ENCODE peak calls at places on chromosome 15, in seven cellular contexts. One of them, this sample, is unnamed.

GRCh38 chr15:39624806-39625205 is 43.9 kb downstream of the THBS1 start:
- DNase-seq in IMR-90: peak
- DNase-seq in transverse colon: peak
- DNase-seq in ovary: peak
- DNase-seq in gastrocnemius medialis: peak
- DNase-seq in Peyer's patch: peak
- DNase-seq in K562: no peak
- DNase-seq in this sample: peak

GRCh38 chr15:70401709-70402108 is 304.0 kb upstream of the TLE3 start:
- DNase-seq in Peyer's patch: no peak
- DNase-seq in K562: no peak
- DNase-seq in gastrocnemius medialis: peak
- DNase-seq in ovary: no peak
- DNase-seq in transverse colon: no peak
- DNase-seq in IMR-90: no peak
- DNase-seq in this sample: no peak

GRCh38 chr15:93968773-93969172 is 262.6 kb upstream of the MCTP2 start:
- DNase-seq in ovary: no peak
- DNase-seq in transverse colon: no peak
- DNase-seq in K562: no peak
- DNase-seq in gastrocnemius medialis: no peak
- DNase-seq in IMR-90: no peak
- DNase-seq in Peyer's patch: no peak
- DNase-seq in this sample: no peak

GRCh38 chr15:52337198-52337853 is 41.7 kb upstream of the MYO5C start:
- DNase-seq in IMR-90: peak
- DNase-seq in K562: no peak
- DNase-seq in transverse colon: no peak
- DNase-seq in gastrocnemius medialis: no peak
- DNase-seq in ovary: no peak
- DNase-seq in Peyer's patch: no peak
- DNase-seq in this sample: no peak

GRCh38 chr15:67762610-67763368 is 62.5 kb upstream of the SKOR1 start:
- DNase-seq in IMR-90: peak
- DNase-seq in gastrocnemius medialis: no peak
- DNase-seq in K562: no peak
- DNase-seq in transverse colon: no peak
- DNase-seq in Peyer's patch: no peak
- DNase-seq in ovary: no peak
- DNase-seq in this sample: no peak

GRCh38 chr15:72782993-72783562 is 480 bp downstream of the ADPGK start:
- DNase-seq in gastrocnemius medialis: peak
- DNase-seq in K562: no peak
- DNase-seq in Peyer's patch: peak
- DNase-seq in IMR-90: peak
- DNase-seq in transverse colon: peak
- DNase-seq in ovary: no peak
- DNase-seq in this sample: peak

GRCh38 chr15:48330045-48330840 is 986 bp upstream of the DUT start:
- DNase-seq in ovary: no peak
- DNase-seq in K562: no peak
- DNase-seq in transverse colon: no peak
- DNase-seq in gastrocnemius medialis: no peak
- DNase-seq in Peyer's patch: no peak
- DNase-seq in IMR-90: peak
- DNase-seq in this sample: no peak

GRCh38 chr15:88605507-88606436 is 15.4 kb upstream of the AEN start:
- DNase-seq in transverse colon: no peak
- DNase-seq in IMR-90: peak
- DNase-seq in Peyer's patch: no peak
- DNase-seq in ovary: no peak
- DNase-seq in K562: peak
- DNase-seq in gastrocnemius medialis: no peak
- DNase-seq in this sample: peak

GRCh38 chr15:94584833-94585244 is 353.5 kb downstream of the MCTP2 start:
- DNase-seq in K562: peak
- DNase-seq in transverse colon: no peak
- DNase-seq in gastrocnemius medialis: no peak
- DNase-seq in ovary: peak
- DNase-seq in Peyer's patch: peak
- DNase-seq in IMR-90: no peak
- DNase-seq in this sample: no peak

GRCh38 chr15:44718180-44718926 is 7.0 kb downstream of the B2M start:
- DNase-seq in K562: no peak
- DNase-seq in Peyer's patch: no peak
- DNase-seq in IMR-90: no peak
- DNase-seq in transverse colon: no peak
- DNase-seq in ovary: no peak
- DNase-seq in gastrocnemius medialis: no peak
- DNase-seq in this sample: no peak

GRCh38 chr15:44715142-44715796 is 4.0 kb downstream of the B2M start:
- DNase-seq in gastrocnemius medialis: no peak
- DNase-seq in K562: no peak
- DNase-seq in transverse colon: no peak
- DNase-seq in IMR-90: no peak
- DNase-seq in Peyer's patch: no peak
- DNase-seq in ovary: no peak
- DNase-seq in this sample: no peak

GRCh38 chr15:44716983-44717602 is 5.8 kb downstream of the B2M start:
- DNase-seq in Peyer's patch: no peak
- DNase-seq in K562: no peak
- DNase-seq in gastrocnemius medialis: no peak
- DNase-seq in transverse colon: no peak
- DNase-seq in ovary: no peak
- DNase-seq in IMR-90: no peak
- DNase-seq in this sample: no peak

GRCh38 chr15:44713006-44713966 is 2.0 kb downstream of the B2M start:
- DNase-seq in K562: peak
- DNase-seq in IMR-90: peak
- DNase-seq in ovary: no peak
- DNase-seq in gastrocnemius medialis: no peak
- DNase-seq in Peyer's patch: no peak
- DNase-seq in transverse colon: no peak
- DNase-seq in this sample: no peak

GRCh38 chr15:44715797-44716334 is 4.5 kb downstream of the B2M start:
- DNase-seq in transverse colon: no peak
- DNase-seq in K562: no peak
- DNase-seq in Peyer's patch: no peak
- DNase-seq in IMR-90: no peak
- DNase-seq in ovary: no peak
- DNase-seq in gastrocnemius medialis: no peak
- DNase-seq in this sample: no peak
- TF ChIP-seq POLR2A in transverse colon: no peak
- TF ChIP-seq POLR2A in K562: no peak
- TF ChIP-seq POLR2A in Peyer's patch: no peak
- TF ChIP-seq POLR2A in IMR-90: no peak
- TF ChIP-seq POLR2A in ovary: no peak
- TF ChIP-seq POLR2A in gastrocnemius medialis: no peak
- TF ChIP-seq POLR2A in this sample: no peak

GRCh38 chr15:63497642-63498100 is 6.7 kb upstream of the USP3 start:
- DNase-seq in Peyer's patch: peak
- DNase-seq in K562: no peak
- DNase-seq in IMR-90: no peak
- DNase-seq in ovary: no peak
- DNase-seq in transverse colon: peak
- DNase-seq in gastrocnemius medialis: peak
- DNase-seq in this sample: no peak
- TF ChIP-seq POLR2A in Peyer's patch: no peak
- TF ChIP-seq POLR2A in K562: no peak
- TF ChIP-seq POLR2A in IMR-90: no peak
- TF ChIP-seq POLR2A in ovary: no peak
- TF ChIP-seq POLR2A in transverse colon: no peak
- TF ChIP-seq POLR2A in gastrocnemius medialis: no peak
- TF ChIP-seq POLR2A in this sample: no peak

GRCh38 chr15:57527382-57528091 is 64.2 kb upstream of the MYZAP start:
- DNase-seq in ovary: peak
- DNase-seq in K562: peak
- DNase-seq in IMR-90: peak
- DNase-seq in gastrocnemius medialis: no peak
- DNase-seq in transverse colon: no peak
- DNase-seq in Peyer's patch: peak
- DNase-seq in this sample: no peak
- TF ChIP-seq POLR2A in ovary: no peak
- TF ChIP-seq POLR2A in K562: no peak
- TF ChIP-seq POLR2A in IMR-90: no peak
- TF ChIP-seq POLR2A in gastrocnemius medialis: no peak
- TF ChIP-seq POLR2A in transverse colon: no peak
- TF ChIP-seq POLR2A in Peyer's patch: no peak
- TF ChIP-seq POLR2A in this sample: no peak

DNA sequence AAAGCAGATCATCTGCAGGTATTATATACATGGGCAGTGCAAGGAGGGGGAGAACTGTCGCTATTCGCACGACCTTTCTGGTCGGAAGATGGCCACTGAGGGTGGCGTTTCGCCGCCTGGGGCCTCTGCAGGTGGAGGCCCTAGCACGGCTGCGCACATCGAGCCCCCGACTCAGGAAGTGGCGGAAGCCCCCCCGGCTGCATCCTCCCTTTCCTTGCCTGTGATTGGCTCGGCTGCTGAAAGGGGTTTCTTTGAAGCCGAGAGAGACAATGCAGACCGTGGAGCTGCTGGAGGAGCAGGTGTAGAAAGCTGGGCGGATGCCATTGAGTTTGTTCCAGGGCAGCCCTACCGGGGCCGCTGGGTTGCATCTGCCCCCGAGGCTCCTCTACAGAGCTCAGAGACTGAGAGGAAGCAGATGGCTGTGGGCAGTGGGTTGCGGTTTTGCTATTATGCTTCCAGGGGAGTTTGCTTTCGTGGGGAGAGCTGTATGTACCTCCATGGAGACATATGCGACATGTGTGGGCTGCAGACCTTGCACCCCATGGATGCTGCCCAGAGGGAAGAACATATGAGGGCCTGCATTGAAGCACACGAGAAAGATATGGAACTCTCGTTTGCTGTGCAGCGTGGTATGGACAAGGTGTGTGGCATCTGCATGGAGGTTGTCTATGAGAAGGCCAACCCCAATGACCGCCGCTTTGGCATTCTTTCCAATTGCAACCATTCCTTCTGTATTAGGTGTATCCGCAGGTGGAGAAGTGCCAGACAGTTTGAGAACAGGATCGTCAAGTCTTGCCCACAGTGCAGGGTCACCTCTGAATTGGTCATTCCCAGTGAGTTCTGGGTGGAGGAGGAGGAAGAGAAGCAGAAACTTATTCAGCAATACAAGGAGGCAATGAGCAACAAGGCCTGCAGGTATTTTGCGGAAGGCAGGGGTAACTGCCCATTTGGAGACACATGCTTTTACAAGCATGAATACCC is 886 bp downstream of the MKRN3 start:
- DNase-seq in K562: peak
- DNase-seq in gastrocnemius medialis: no peak
- DNase-seq in ovary: no peak
- DNase-seq in Peyer's patch: no peak
- DNase-seq in IMR-90: no peak
- DNase-seq in transverse colon: no peak
- DNase-seq in this sample: no peak
- TF ChIP-seq POLR2A in K562: no peak
- TF ChIP-seq POLR2A in gastrocnemius medialis: no peak
- TF ChIP-seq POLR2A in ovary: no peak
- TF ChIP-seq POLR2A in Peyer's patch: no peak
- TF ChIP-seq POLR2A in IMR-90: no peak
- TF ChIP-seq POLR2A in transverse colon: no peak
- TF ChIP-seq POLR2A in this sample: no peak

This sample was measured in heart left ventricle.